ENCODE peak calls at places on chromosomes 16 and 17, in seven cellular contexts. H is IMR-90, X is PC-3, I is prostate gland, Y is cardiac muscle cell, K is ovary, C is gastrocnemius medialis. E is an unnamed sample.

GRCh38 chr17:82875418-82875856 is 35.6 kb upstream of the ZNF750 start:
- DNase-seq in H (no peak), X (no peak), I (peak), Y (no peak), K (no peak), C (no peak), E (no peak)

GRCh38 chr17:28579526-28579925 is 2.8 kb upstream of the ALDOC start:
- DNase-seq in H (no peak), X (no peak), I (no peak), Y (no peak), K (no peak), C (no peak), E (no peak)

GRCh38 chr17:58191259-58191896 is 1.1 kb upstream of the EPX start:
- DNase-seq in H (no peak), X (no peak), I (no peak), Y (no peak), K (no peak), C (no peak), E (no peak)

GRCh38 chr17:72984145-72984924 is 108.2 kb downstream of the SLC39A11 start:
- DNase-seq in H (peak), X (peak), I (no peak), Y (no peak), K (no peak), C (no peak), E (no peak)

GRCh38 chr17:79657861-79658810 is 47.3 kb upstream of the RBFOX3 start:
- DNase-seq in H (no peak), X (no peak), I (peak), Y (no peak), K (no peak), C (no peak), E (no peak)

GRCh38 chr16:58002411-58002790 is 1.2 kb downstream of the USB1 start:
- DNase-seq in H (no peak), X (no peak), I (no peak), Y (no peak), K (no peak), C (no peak), E (no peak)

GRCh38 chr17:37447641-37448040 is 41.0 kb downstream of the TADA2A start:
- DNase-seq in H (peak), X (peak), I (no peak), Y (peak), K (no peak), C (no peak), E (no peak)

GRCh38 chr17:7838291-7839075 is 4.5 kb downstream of the KDM6B start:
- DNase-seq in H (peak), X (no peak), I (no peak), Y (peak), K (peak), C (no peak), E (peak)

GRCh38 chr17:48427598-48427997 is 2.4 kb downstream of the SKAP1 start:
- DNase-seq in H (no peak), X (peak), I (no peak), Y (no peak), K (no peak), C (no peak), E (no peak)

GRCh38 chr16:75064403-75065148 is 52.0 kb downstream of the LDHD start:
- DNase-seq in H (peak), X (peak), I (peak), Y (no peak), K (no peak), C (no peak), E (no peak)

GRCh38 chr17:16150251-16150859 is 65.0 kb downstream of the NCOR1 start:
- DNase-seq in H (peak), X (peak), I (no peak), Y (no peak), K (no peak), C (no peak), E (no peak)

GRCh38 chr17:41538565-41538991 is 10.5 kb upstream of the KRT19 start:
- DNase-seq in H (peak), X (peak), I (no peak), Y (no peak), K (no peak), C (no peak), E (no peak)

GRCh38 chr17:8685396-8685795 is 54.9 kb upstream of the MYH10 start:
- DNase-seq in H (no peak), X (no peak), I (no peak), Y (no peak), K (no peak), C (no peak), E (no peak)

GRCh38 chr17:17484451-17484899 is 7.7 kb downstream of the MED9 start:
- DNase-seq in H (peak), X (no peak), I (no peak), Y (no peak), K (no peak), C (no peak), E (no peak)

GRCh38 chr17:45924332-45924820 is 30.0 kb downstream of the MAPT start:
- DNase-seq in H (no peak), X (no peak), I (no peak), Y (no peak), K (no peak), C (no peak), E (no peak)

GRCh38 chr17:45925311-45925710 is 31.0 kb downstream of the MAPT start:
- DNase-seq in H (no peak), X (no peak), I (no peak), Y (no peak), K (no peak), C (no peak), E (no peak)

GRCh38 chr17:45930420-45930951 is 36.1 kb downstream of the MAPT start:
- DNase-seq in H (no peak), X (no peak), I (no peak), Y (no peak), K (no peak), C (no peak), E (no peak)

GRCh38 chr17:45929344-45929743 is 35.0 kb downstream of the MAPT start:
- DNase-seq in H (no peak), X (no peak), I (no peak), Y (no peak), K (no peak), C (no peak), E (no peak)

GRCh38 chr17:45927247-45927646 is 32.9 kb downstream of the MAPT start:
- DNase-seq in H (no peak), X (no peak), I (no peak), Y (no peak), K (no peak), C (no peak), E (no peak)
- TF ChIP-seq CTCF in H (no peak), X (no peak), I (no peak), Y (no peak), K (no peak), C (no peak), E (no peak)

DNA sequence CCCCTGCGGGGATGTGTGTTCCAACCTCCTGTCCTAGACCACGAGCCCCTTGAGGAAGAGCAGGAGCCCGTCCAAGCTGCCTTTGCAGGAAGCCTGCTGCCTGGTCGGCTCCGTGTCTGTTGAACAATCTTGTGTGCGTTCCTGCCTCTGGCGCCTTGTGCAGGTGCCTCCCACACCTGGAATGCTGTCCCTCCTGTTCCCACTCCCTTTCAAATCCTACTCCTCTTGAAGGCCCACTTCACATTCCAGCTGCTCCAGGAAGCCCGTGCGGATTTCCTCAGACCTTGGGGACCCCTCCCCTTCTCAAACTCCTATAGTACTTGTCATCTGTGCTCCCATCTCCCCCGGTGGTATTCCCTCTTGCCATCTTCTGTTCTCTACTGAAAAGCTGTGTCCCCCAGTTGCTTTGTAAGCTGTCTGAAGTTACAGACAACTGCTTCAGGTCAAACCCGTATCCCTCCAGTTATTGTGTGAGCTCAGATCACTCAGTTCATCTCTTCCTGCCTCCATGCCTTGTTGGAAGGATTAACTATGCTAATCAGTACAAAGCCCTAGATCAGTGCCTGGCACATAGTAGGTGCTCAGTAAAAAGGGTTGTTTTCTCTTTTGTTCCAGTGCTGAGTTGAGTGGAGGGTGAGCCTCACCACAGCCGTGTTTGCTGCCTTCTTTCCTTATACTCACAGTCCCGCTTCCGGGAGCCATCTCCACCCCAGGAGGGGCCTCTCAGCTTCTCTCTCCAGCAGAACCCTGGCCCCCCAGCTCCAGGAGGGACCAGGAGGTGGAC is 241.8 kb upstream of the CIBAR2 start:
- DNase-seq in H (no peak), X (peak), I (peak), Y (no peak), K (no peak), C (no peak), E (no peak)
- H3K27ac ChIP-seq in H (peak), X (peak), I (peak), Y (peak), K (no peak), C (no peak), E (no peak)

GRCh38 chr16:70656065-70656711 is 9.8 kb downstream of the IL34 start:
- DNase-seq in H (no peak), X (no peak), I (no peak), Y (no peak), K (no peak), C (no peak), E (no peak)

GRCh38 chr16:70652322-70652721 is 6.0 kb downstream of the IL34 start:
- DNase-seq in H (no peak), X (no peak), I (no peak), Y (no peak), K (no peak), C (no peak), E (no peak)

GRCh38 chr16:70653809-70654771 is 7.7 kb downstream of the IL34 start:
- DNase-seq in H (peak), X (peak), I (peak), Y (peak), K (peak), C (peak), E (peak)

GRCh38 chr16:70651524-70651923 is 5.2 kb downstream of the IL34 start:
- DNase-seq in H (peak), X (no peak), I (no peak), Y (no peak), K (no peak), C (no peak), E (no peak)

DNA sequence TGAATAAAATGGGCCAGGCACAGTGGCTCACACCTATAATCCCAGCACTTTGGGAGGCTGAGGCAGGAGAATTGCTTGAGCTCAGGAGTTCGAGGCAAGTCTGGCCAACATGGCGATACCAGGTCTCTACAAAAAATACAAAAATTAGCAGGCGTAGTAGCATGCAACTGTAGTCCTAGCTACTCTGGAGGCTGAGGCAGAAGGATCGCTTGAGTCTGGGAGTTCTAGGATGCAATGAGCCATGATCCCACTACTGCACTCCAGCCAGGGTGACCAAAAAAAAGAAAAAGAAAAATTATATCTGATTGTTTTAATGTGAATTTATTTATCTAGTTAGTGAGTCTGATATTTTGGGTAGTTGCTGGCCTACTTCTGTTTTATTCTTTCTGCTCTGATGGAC is 7.0 kb downstream of the IL34 start:
- DNase-seq in H (no peak), X (no peak), I (no peak), Y (no peak), K (no peak), C (no peak), E (no peak)
- TF ChIP-seq CTCF in H (no peak), X (no peak), I (no peak), Y (no peak), K (no peak), C (no peak), E (no peak)

GRCh38 chr16:4085405-4085970 is 30.8 kb downstream of the ADCY9 start:
- DNase-seq in H (no peak), X (no peak), I (no peak), Y (no peak), K (no peak), C (no peak), E (no peak)

GRCh38 chr16:4087990-4088577 is 28.2 kb downstream of the ADCY9 start:
- DNase-seq in H (peak), X (no peak), I (no peak), Y (no peak), K (no peak), C (no peak), E (no peak)

GRCh38 chr16:4089251-4089810 is 26.9 kb downstream of the ADCY9 start:
- DNase-seq in H (peak), X (no peak), I (no peak), Y (no peak), K (no peak), C (no peak), E (peak)

GRCh38 chr16:4086153-4086552 is 30.1 kb downstream of the ADCY9 start:
- DNase-seq in H (no peak), X (no peak), I (no peak), Y (no peak), K (no peak), C (no peak), E (peak)

GRCh38 chr16:4087099-4087885 is 28.9 kb downstream of the ADCY9 start:
- DNase-seq in H (no peak), X (no peak), I (no peak), Y (no peak), K (no peak), C (no peak), E (peak)
- H3K27ac ChIP-seq in H (no peak), X (no peak), I (no peak), Y (no peak), K (no peak), C (peak), E (no peak)

DNA sequence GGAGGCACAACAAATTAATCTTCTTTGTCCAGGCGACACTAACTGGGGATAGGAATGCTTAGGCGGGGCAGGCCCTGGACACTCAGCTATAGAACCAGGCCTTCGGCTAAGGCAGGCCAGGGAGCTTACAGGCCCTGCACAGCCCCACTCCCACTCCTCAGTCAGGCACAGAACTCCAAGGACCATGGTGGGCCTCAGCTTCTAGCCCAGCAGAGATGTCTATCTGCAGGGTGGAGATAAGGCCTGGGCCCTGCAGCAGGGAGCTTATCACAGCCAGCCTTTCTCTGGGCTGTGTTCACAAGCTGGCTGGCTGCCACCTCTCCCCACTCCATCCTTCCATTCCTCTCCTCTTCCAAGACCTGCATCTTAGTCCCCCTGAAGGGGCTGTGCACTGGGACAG is 68.1 kb downstream of the TMEM132E start:
- DNase-seq in H (no peak), X (no peak), I (no peak), Y (no peak), K (no peak), C (no peak), E (no peak)
- TF ChIP-seq CTCF in H (no peak), X (no peak), I (no peak), Y (no peak), K (no peak), C (no peak), E (no peak)

GRCh38 chr16:87131996-87132345 is 185.2 kb downstream of the C16orf95 start:
- DNase-seq in H (no peak), X (no peak), I (no peak), Y (no peak), K (no peak), C (no peak), E (no peak)

GRCh38 chr16:87132361-87133014 is 184.7 kb downstream of the C16orf95 start:
- DNase-seq in H (peak), X (peak), I (no peak), Y (no peak), K (no peak), C (no peak), E (no peak)

GRCh38 chr16:87131061-87131995 is 185.9 kb downstream of the C16orf95 start:
- DNase-seq in H (no peak), X (no peak), I (no peak), Y (no peak), K (no peak), C (no peak), E (no peak)

GRCh38 chr16:87133966-87134945 is 182.9 kb downstream of the C16orf95 start:
- DNase-seq in H (no peak), X (no peak), I (no peak), Y (no peak), K (no peak), C (no peak), E (no peak)

DNA sequence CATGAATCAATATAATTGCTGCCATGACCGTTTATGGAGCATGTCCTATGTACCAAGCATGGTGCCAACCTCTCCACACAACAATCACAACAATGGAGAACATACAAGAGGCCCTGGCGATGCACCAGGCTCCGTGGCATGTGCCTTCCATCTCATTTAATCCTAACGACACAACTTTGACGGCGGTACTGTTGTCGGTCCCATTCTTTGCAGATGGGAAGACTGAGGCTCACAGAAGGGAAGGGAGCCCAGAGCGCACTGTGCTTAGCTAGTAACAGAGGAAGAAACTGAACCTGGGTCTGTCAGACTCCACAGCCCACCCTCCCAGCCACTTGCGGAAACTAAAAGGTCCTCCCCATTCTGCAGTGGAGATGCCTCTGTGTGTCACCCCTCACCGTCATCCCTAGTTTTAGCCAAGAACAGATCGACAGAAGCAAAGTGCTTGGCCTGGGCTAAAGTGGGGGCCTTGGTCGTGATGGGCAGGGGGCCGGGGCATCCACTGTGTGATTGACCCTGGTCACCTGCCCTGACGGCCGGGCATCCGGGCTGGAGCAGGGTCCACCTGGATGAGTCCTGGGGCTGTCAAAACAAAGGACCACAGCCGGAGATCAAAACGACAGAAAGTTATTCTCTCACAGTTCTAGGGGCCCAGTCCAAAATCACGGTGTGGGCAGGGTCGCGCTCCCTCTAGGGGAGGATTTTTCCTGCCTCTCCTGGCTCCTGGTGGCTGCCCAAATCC is 183.9 kb downstream of the C16orf95 start:
- DNase-seq in H (no peak), X (no peak), I (no peak), Y (no peak), K (no peak), C (no peak), E (no peak)
- H3K27ac ChIP-seq in H (no peak), X (no peak), I (no peak), Y (no peak), K (no peak), C (no peak), E (peak)

DNA sequence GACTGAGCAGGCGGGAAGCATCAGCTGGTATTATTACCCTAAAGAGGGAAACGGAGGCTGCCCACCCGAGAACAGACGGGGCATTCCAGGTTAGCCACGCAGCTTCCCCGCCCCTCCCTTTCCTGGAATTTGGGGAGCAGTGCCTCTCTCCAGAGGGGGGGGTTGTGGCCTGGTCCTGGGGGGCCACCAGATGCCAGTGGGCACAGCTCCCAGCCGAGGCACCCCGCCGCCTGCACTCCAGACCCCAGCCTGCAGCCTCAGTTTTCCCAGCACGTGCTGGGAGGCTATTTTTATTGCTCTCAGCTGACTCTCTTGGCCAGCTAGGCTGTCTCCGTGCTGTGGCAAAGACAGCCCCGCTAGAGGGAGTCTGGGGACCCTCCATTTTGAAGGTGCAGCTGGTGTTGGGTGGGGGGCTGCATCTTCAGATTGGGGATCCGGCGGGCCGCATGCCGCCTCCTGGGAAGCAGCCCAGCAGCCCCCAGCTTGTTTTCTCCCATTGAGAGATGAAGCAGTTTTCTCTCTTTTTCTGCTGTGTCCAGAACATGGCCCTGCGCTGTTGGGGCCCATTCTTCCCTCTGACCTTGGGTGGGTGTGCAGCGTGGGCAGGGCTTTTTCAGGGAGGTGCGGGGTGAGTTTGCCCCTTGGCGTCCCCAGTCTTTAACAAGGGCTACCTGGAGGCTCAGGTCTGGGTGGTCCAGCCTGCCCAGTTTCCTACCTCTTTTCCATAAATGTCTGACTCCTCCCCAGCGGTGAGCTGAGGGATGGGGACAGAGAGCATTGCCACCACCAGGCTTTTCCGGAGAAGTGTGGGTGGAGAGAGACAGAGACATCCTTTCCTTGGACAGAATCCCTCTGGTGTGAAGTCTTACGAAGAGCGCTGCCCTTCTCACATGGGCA is 62.5 kb upstream of the GSE1 start:
- DNase-seq in H (no peak), X (no peak), I (no peak), Y (no peak), K (no peak), C (no peak), E (no peak)
- TF ChIP-seq CTCF in H (no peak), X (no peak), I (no peak), Y (peak), K (no peak), C (peak), E (peak)

GRCh38 chr17:42679492-42680330 is 1.9 kb downstream of the CCR10 start:
- DNase-seq in H (peak), X (peak), I (peak), Y (peak), K (peak), C (peak), E (peak)
- H3K27ac ChIP-seq in H (peak), X (peak), I (peak), Y (peak), K (peak), C (peak), E (peak)

GRCh38 chr16:25257956-25258855 is 561 bp upstream of the ZKSCAN2 start:
- DNase-seq in H (peak), X (peak), I (peak), Y (peak), K (peak), C (peak), E (peak)

GRCh38 chr16:25257504-25257955 is at the start of gene ZKSCAN2:
- DNase-seq in H (peak), X (peak), I (peak), Y (peak), K (peak), C (peak), E (no peak)

GRCh38 chr16:25258856-25259179 is 1.2 kb upstream of the ZKSCAN2 start:
- DNase-seq in H (no peak), X (no peak), I (no peak), Y (no peak), K (no peak), C (no peak), E (no peak)

GRCh38 chr16:25260416-25260815 is 2.8 kb upstream of the ZKSCAN2 start:
- DNase-seq in H (peak), X (no peak), I (no peak), Y (no peak), K (no peak), C (no peak), E (no peak)

GRCh38 chr16:25256821-25257503 is 683 bp downstream of the ZKSCAN2 start:
- DNase-seq in H (peak), X (peak), I (peak), Y (peak), K (peak), C (no peak), E (peak)
- TF ChIP-seq CTCF in H (no peak), X (no peak), I (no peak), Y (peak), K (no peak), C (no peak), E (no peak)

E was measured in coronary artery.